ENCODE peak calls at places on chromosomes 5 and 9, in seven cellular contexts. One of them, this sample, is unnamed.

GRCh38 chr9:12613071-12613470 is 80.1 kb upstream of the TYRP1 start:
- DNase-seq in activated CD8-positive, alpha-beta memory T cell treated with anti-CD3 and anti-CD28 coated beads for 24 hours: no peak
- DNase-seq in NCI-H1092 treated with DMSO at 0.1 percent for 48 hours: no peak
- DNase-seq in activated CD4-positive, alpha-beta T cell treated with anti-CD3 and anti-CD28 coated beads for 24 hours: no peak
- DNase-seq in naive B cell: no peak
- DNase-seq in choroid plexus epithelial cell: no peak
- DNase-seq in activated CD4-positive, CD25-positive, alpha-beta regulatory T cell: no peak
- DNase-seq in this sample: no peak

GRCh38 chr9:98807811-98808195 is 333 bp downstream of the GALNT12 start:
- DNase-seq in activated CD8-positive, alpha-beta memory T cell treated with anti-CD3 and anti-CD28 coated beads for 24 hours: no peak
- DNase-seq in NCI-H1092 treated with DMSO at 0.1 percent for 48 hours: no peak
- DNase-seq in activated CD4-positive, alpha-beta T cell treated with anti-CD3 and anti-CD28 coated beads for 24 hours: no peak
- DNase-seq in naive B cell: no peak
- DNase-seq in choroid plexus epithelial cell: no peak
- DNase-seq in activated CD4-positive, CD25-positive, alpha-beta regulatory T cell: no peak
- DNase-seq in this sample: no peak

GRCh38 chr5:146662229-146662628 is 146.2 kb upstream of the GPR151 start:
- DNase-seq in activated CD8-positive, alpha-beta memory T cell treated with anti-CD3 and anti-CD28 coated beads for 24 hours: no peak
- DNase-seq in NCI-H1092 treated with DMSO at 0.1 percent for 48 hours: no peak
- DNase-seq in activated CD4-positive, alpha-beta T cell treated with anti-CD3 and anti-CD28 coated beads for 24 hours: peak
- DNase-seq in naive B cell: no peak
- DNase-seq in choroid plexus epithelial cell: peak
- DNase-seq in activated CD4-positive, CD25-positive, alpha-beta regulatory T cell: no peak
- DNase-seq in this sample: no peak

GRCh38 chr5:134143964-134144941 is 29.8 kb downstream of the TCF7 start:
- DNase-seq in activated CD8-positive, alpha-beta memory T cell treated with anti-CD3 and anti-CD28 coated beads for 24 hours: peak
- DNase-seq in NCI-H1092 treated with DMSO at 0.1 percent for 48 hours: no peak
- DNase-seq in activated CD4-positive, alpha-beta T cell treated with anti-CD3 and anti-CD28 coated beads for 24 hours: no peak
- DNase-seq in naive B cell: no peak
- DNase-seq in choroid plexus epithelial cell: no peak
- DNase-seq in activated CD4-positive, CD25-positive, alpha-beta regulatory T cell: no peak
- DNase-seq in this sample: no peak

GRCh38 chr9:70043689-70044449 is at the start of gene MAMDC2:
- DNase-seq in activated CD8-positive, alpha-beta memory T cell treated with anti-CD3 and anti-CD28 coated beads for 24 hours: no peak
- DNase-seq in NCI-H1092 treated with DMSO at 0.1 percent for 48 hours: no peak
- DNase-seq in activated CD4-positive, alpha-beta T cell treated with anti-CD3 and anti-CD28 coated beads for 24 hours: no peak
- DNase-seq in naive B cell: no peak
- DNase-seq in choroid plexus epithelial cell: peak
- DNase-seq in activated CD4-positive, CD25-positive, alpha-beta regulatory T cell: no peak
- DNase-seq in this sample: no peak

GRCh38 chr5:181211208-181211607 is 6.2 kb upstream of the TRIM7 start:
- DNase-seq in activated CD8-positive, alpha-beta memory T cell treated with anti-CD3 and anti-CD28 coated beads for 24 hours: no peak
- DNase-seq in NCI-H1092 treated with DMSO at 0.1 percent for 48 hours: no peak
- DNase-seq in activated CD4-positive, alpha-beta T cell treated with anti-CD3 and anti-CD28 coated beads for 24 hours: no peak
- DNase-seq in naive B cell: no peak
- DNase-seq in choroid plexus epithelial cell: no peak
- DNase-seq in activated CD4-positive, CD25-positive, alpha-beta regulatory T cell: no peak
- DNase-seq in this sample: no peak

GRCh38 chr9:84652496-84653081 is 16.9 kb upstream of the NTRK2 start:
- DNase-seq in activated CD8-positive, alpha-beta memory T cell treated with anti-CD3 and anti-CD28 coated beads for 24 hours: no peak
- DNase-seq in NCI-H1092 treated with DMSO at 0.1 percent for 48 hours: no peak
- DNase-seq in activated CD4-positive, alpha-beta T cell treated with anti-CD3 and anti-CD28 coated beads for 24 hours: no peak
- DNase-seq in naive B cell: no peak
- DNase-seq in choroid plexus epithelial cell: no peak
- DNase-seq in activated CD4-positive, CD25-positive, alpha-beta regulatory T cell: no peak
- DNase-seq in this sample: no peak

GRCh38 chr5:131671994-131672655 is 37.1 kb upstream of the RAPGEF6 start:
- DNase-seq in activated CD8-positive, alpha-beta memory T cell treated with anti-CD3 and anti-CD28 coated beads for 24 hours: no peak
- DNase-seq in NCI-H1092 treated with DMSO at 0.1 percent for 48 hours: no peak
- DNase-seq in activated CD4-positive, alpha-beta T cell treated with anti-CD3 and anti-CD28 coated beads for 24 hours: no peak
- DNase-seq in naive B cell: no peak
- DNase-seq in choroid plexus epithelial cell: peak
- DNase-seq in activated CD4-positive, CD25-positive, alpha-beta regulatory T cell: no peak
- DNase-seq in this sample: no peak

GRCh38 chr9:95261890-95262289 is 55.6 kb downstream of the FANCC start:
- DNase-seq in activated CD8-positive, alpha-beta memory T cell treated with anti-CD3 and anti-CD28 coated beads for 24 hours: no peak
- DNase-seq in NCI-H1092 treated with DMSO at 0.1 percent for 48 hours: no peak
- DNase-seq in activated CD4-positive, alpha-beta T cell treated with anti-CD3 and anti-CD28 coated beads for 24 hours: no peak
- DNase-seq in naive B cell: no peak
- DNase-seq in choroid plexus epithelial cell: peak
- DNase-seq in activated CD4-positive, CD25-positive, alpha-beta regulatory T cell: no peak
- DNase-seq in this sample: no peak

GRCh38 chr5:107365355-107366109 is 305.2 kb downstream of the EFNA5 start:
- DNase-seq in activated CD8-positive, alpha-beta memory T cell treated with anti-CD3 and anti-CD28 coated beads for 24 hours: no peak
- DNase-seq in NCI-H1092 treated with DMSO at 0.1 percent for 48 hours: no peak
- DNase-seq in activated CD4-positive, alpha-beta T cell treated with anti-CD3 and anti-CD28 coated beads for 24 hours: no peak
- DNase-seq in naive B cell: no peak
- DNase-seq in choroid plexus epithelial cell: peak
- DNase-seq in activated CD4-positive, CD25-positive, alpha-beta regulatory T cell: no peak
- DNase-seq in this sample: no peak

GRCh38 chr9:131117111-131117761 is 8.2 kb upstream of the NUP214 start:
- DNase-seq in activated CD8-positive, alpha-beta memory T cell treated with anti-CD3 and anti-CD28 coated beads for 24 hours: no peak
- DNase-seq in NCI-H1092 treated with DMSO at 0.1 percent for 48 hours: peak
- DNase-seq in activated CD4-positive, alpha-beta T cell treated with anti-CD3 and anti-CD28 coated beads for 24 hours: no peak
- DNase-seq in naive B cell: no peak
- DNase-seq in choroid plexus epithelial cell: no peak
- DNase-seq in activated CD4-positive, CD25-positive, alpha-beta regulatory T cell: no peak
- DNase-seq in this sample: no peak

GRCh38 chr9:130890124-130890523 is 6.5 kb downstream of the QRFP start:
- DNase-seq in activated CD8-positive, alpha-beta memory T cell treated with anti-CD3 and anti-CD28 coated beads for 24 hours: no peak
- DNase-seq in NCI-H1092 treated with DMSO at 0.1 percent for 48 hours: no peak
- DNase-seq in activated CD4-positive, alpha-beta T cell treated with anti-CD3 and anti-CD28 coated beads for 24 hours: no peak
- DNase-seq in naive B cell: no peak
- DNase-seq in choroid plexus epithelial cell: no peak
- DNase-seq in activated CD4-positive, CD25-positive, alpha-beta regulatory T cell: no peak
- DNase-seq in this sample: no peak

GRCh38 chr5:115415143-115415491 is 118.7 kb upstream of the CCDC112 start:
- DNase-seq in activated CD8-positive, alpha-beta memory T cell treated with anti-CD3 and anti-CD28 coated beads for 24 hours: no peak
- DNase-seq in NCI-H1092 treated with DMSO at 0.1 percent for 48 hours: no peak
- DNase-seq in activated CD4-positive, alpha-beta T cell treated with anti-CD3 and anti-CD28 coated beads for 24 hours: no peak
- DNase-seq in naive B cell: no peak
- DNase-seq in choroid plexus epithelial cell: peak
- DNase-seq in activated CD4-positive, CD25-positive, alpha-beta regulatory T cell: no peak
- DNase-seq in this sample: no peak

GRCh38 chr5:39498247-39498952 is 73.6 kb upstream of the DAB2 start:
- DNase-seq in activated CD8-positive, alpha-beta memory T cell treated with anti-CD3 and anti-CD28 coated beads for 24 hours: no peak
- DNase-seq in NCI-H1092 treated with DMSO at 0.1 percent for 48 hours: no peak
- DNase-seq in activated CD4-positive, alpha-beta T cell treated with anti-CD3 and anti-CD28 coated beads for 24 hours: no peak
- DNase-seq in naive B cell: no peak
- DNase-seq in choroid plexus epithelial cell: peak
- DNase-seq in activated CD4-positive, CD25-positive, alpha-beta regulatory T cell: no peak
- DNase-seq in this sample: no peak

GRCh38 chr9:69200071-69200470 is 26.0 kb downstream of the TJP2 start:
- DNase-seq in activated CD8-positive, alpha-beta memory T cell treated with anti-CD3 and anti-CD28 coated beads for 24 hours: no peak
- DNase-seq in NCI-H1092 treated with DMSO at 0.1 percent for 48 hours: no peak
- DNase-seq in activated CD4-positive, alpha-beta T cell treated with anti-CD3 and anti-CD28 coated beads for 24 hours: no peak
- DNase-seq in naive B cell: no peak
- DNase-seq in choroid plexus epithelial cell: peak
- DNase-seq in activated CD4-positive, CD25-positive, alpha-beta regulatory T cell: no peak
- DNase-seq in this sample: no peak

GRCh38 chr5:136192526-136193395 is at the start of gene SMIM32:
- DNase-seq in activated CD8-positive, alpha-beta memory T cell treated with anti-CD3 and anti-CD28 coated beads for 24 hours: peak
- DNase-seq in NCI-H1092 treated with DMSO at 0.1 percent for 48 hours: peak
- DNase-seq in activated CD4-positive, alpha-beta T cell treated with anti-CD3 and anti-CD28 coated beads for 24 hours: no peak
- DNase-seq in naive B cell: no peak
- DNase-seq in choroid plexus epithelial cell: peak
- DNase-seq in activated CD4-positive, CD25-positive, alpha-beta regulatory T cell: no peak
- DNase-seq in this sample: no peak

GRCh38 chr9:110072597-110073355 is 135.2 kb downstream of the C9orf152 start:
- DNase-seq in activated CD8-positive, alpha-beta memory T cell treated with anti-CD3 and anti-CD28 coated beads for 24 hours: no peak
- DNase-seq in NCI-H1092 treated with DMSO at 0.1 percent for 48 hours: no peak
- DNase-seq in activated CD4-positive, alpha-beta T cell treated with anti-CD3 and anti-CD28 coated beads for 24 hours: no peak
- DNase-seq in naive B cell: no peak
- DNase-seq in choroid plexus epithelial cell: no peak
- DNase-seq in activated CD4-positive, CD25-positive, alpha-beta regulatory T cell: no peak
- DNase-seq in this sample: no peak

GRCh38 chr5:144857454-144857853 is 686.8 kb downstream of the KCTD16 start:
- DNase-seq in activated CD8-positive, alpha-beta memory T cell treated with anti-CD3 and anti-CD28 coated beads for 24 hours: no peak
- DNase-seq in NCI-H1092 treated with DMSO at 0.1 percent for 48 hours: no peak
- DNase-seq in activated CD4-positive, alpha-beta T cell treated with anti-CD3 and anti-CD28 coated beads for 24 hours: no peak
- DNase-seq in naive B cell: no peak
- DNase-seq in choroid plexus epithelial cell: no peak
- DNase-seq in activated CD4-positive, CD25-positive, alpha-beta regulatory T cell: no peak
- DNase-seq in this sample: no peak

GRCh38 chr5:176676361-176676824 is 29.1 kb downstream of the TSPAN17 start:
- DNase-seq in activated CD8-positive, alpha-beta memory T cell treated with anti-CD3 and anti-CD28 coated beads for 24 hours: no peak
- DNase-seq in NCI-H1092 treated with DMSO at 0.1 percent for 48 hours: no peak
- DNase-seq in activated CD4-positive, alpha-beta T cell treated with anti-CD3 and anti-CD28 coated beads for 24 hours: no peak
- DNase-seq in naive B cell: no peak
- DNase-seq in choroid plexus epithelial cell: peak
- DNase-seq in activated CD4-positive, CD25-positive, alpha-beta regulatory T cell: no peak
- DNase-seq in this sample: no peak

This sample was measured in cortex of kidney.